ENCODE peak calls at places on chromosome 18, in nine cellular contexts. U, K, C, V, I, J, R, W and D are unnamed samples.

GRCh38 chr18:39604836-39605235 is 2039.2 kb upstream of the CELF4 start:
- DNase-seq in V (no peak), J (no peak), W (peak), C (no peak), U (no peak), R (no peak), K (peak), I (no peak), D (peak)

GRCh38 chr18:9711361-9712129 is 3.4 kb downstream of the RAB31 start:
- DNase-seq in U (no peak), I (no peak), C (no peak), V (no peak), R (peak), K (no peak), J (no peak), W (no peak), D (no peak)

GRCh38 chr18:64183674-64184073 is 34.8 kb upstream of the LINC00305 start:
- DNase-seq in W (no peak), I (no peak), U (no peak), K (no peak), C (no peak), V (no peak), J (no peak), R (no peak), D (no peak)

GRCh38 chr18:10497350-10497749 is 28.5 kb upstream of the NAPG start:
- DNase-seq in V (no peak), I (no peak), J (no peak), U (no peak), W (peak), C (no peak), R (no peak), K (peak), D (no peak)

GRCh38 chr18:23631746-23632145 is 31.0 kb downstream of the ANKRD29 start:
- DNase-seq in J (no peak), U (no peak), V (no peak), C (no peak), K (no peak), R (no peak), I (no peak), W (no peak), D (no peak)

GRCh38 chr18:57837917-57838548 is 34.9 kb upstream of the ATP8B1 start:
- DNase-seq in I (peak), U (no peak), R (no peak), K (no peak), C (no peak), J (no peak), W (peak), V (no peak), D (no peak)

GRCh38 chr18:36284671-36285295 is 12.7 kb upstream of the FHOD3 start:
- DNase-seq in C (peak), K (peak), R (peak), W (peak), V (no peak), U (no peak), J (no peak), I (peak), D (peak)

GRCh38 chr18:73901151-73901550 is 246.5 kb downstream of the FBXO15 start:
- DNase-seq in J (no peak), C (no peak), V (no peak), W (no peak), U (no peak), I (no peak), R (no peak), K (no peak), D (no peak)

GRCh38 chr18:22713511-22713910 is 219.6 kb upstream of the RBBP8 start:
- DNase-seq in J (no peak), C (no peak), V (no peak), K (no peak), I (no peak), R (no peak), W (no peak), U (no peak), D (no peak)

GRCh38 chr18:49368876-49369440 is 91.5 kb downstream of the DYM start:
- DNase-seq in K (no peak), U (no peak), V (no peak), C (peak), I (no peak), J (peak), R (no peak), W (no peak), D (no peak)